ENCODE peak calls at places on chromosomes 1 and 21, in five cellular contexts. One of them, this sample, is unnamed. For H3K4me1, the result is how much of the 10 kb centered on the place peaks cover.

GRCh38 chr1:37761416-37762095 is 3.4 kb downstream of the EPHA10 start:
- DNase-seq in foreskin keratinocyte: no peak
- DNase-seq in right atrium auricular region: no peak
- DNase-seq in ovary: no peak
- DNase-seq in SK-N-SH: no peak
- DNase-seq in this sample: no peak

GRCh38 chr1:204081156-204081790 is 8.4 kb downstream of the SOX13 start:
- DNase-seq in SK-N-SH: no peak
- DNase-seq in foreskin keratinocyte: no peak
- DNase-seq in ovary: no peak
- DNase-seq in right atrium auricular region: no peak
- DNase-seq in this sample: peak

GRCh38 chr1:178311164-178311563 is 185.6 kb downstream of the CLEC20A start:
- DNase-seq in SK-N-SH: no peak
- DNase-seq in foreskin keratinocyte: no peak
- DNase-seq in right atrium auricular region: no peak
- DNase-seq in ovary: no peak
- DNase-seq in this sample: no peak

GRCh38 chr1:31029031-31029430 is 36.5 kb downstream of the PUM1 start:
- DNase-seq in ovary: no peak
- DNase-seq in right atrium auricular region: no peak
- DNase-seq in SK-N-SH: no peak
- DNase-seq in foreskin keratinocyte: no peak
- DNase-seq in this sample: no peak

GRCh38 chr1:108858541-108858940 is 1.6 kb upstream of the AKNAD1 start:
- DNase-seq in SK-N-SH: no peak
- DNase-seq in ovary: no peak
- DNase-seq in foreskin keratinocyte: no peak
- DNase-seq in right atrium auricular region: no peak
- DNase-seq in this sample: no peak

GRCh38 chr1:55673416-55673815 is 458.3 kb upstream of the USP24 start:
- DNase-seq in ovary: no peak
- DNase-seq in right atrium auricular region: no peak
- DNase-seq in foreskin keratinocyte: no peak
- DNase-seq in SK-N-SH: no peak
- DNase-seq in this sample: no peak

GRCh38 chr1:20660363-20661234 is 570 bp downstream of the DDOST start:
- DNase-seq in foreskin keratinocyte: no peak
- DNase-seq in SK-N-SH: no peak
- DNase-seq in right atrium auricular region: no peak
- DNase-seq in ovary: no peak
- DNase-seq in this sample: no peak

GRCh38 chr1:53543130-53543770 is 84.1 kb downstream of the DMRTB1 start:
- DNase-seq in ovary: no peak
- DNase-seq in foreskin keratinocyte: no peak
- DNase-seq in right atrium auricular region: no peak
- DNase-seq in SK-N-SH: peak
- DNase-seq in this sample: no peak

GRCh38 chr1:206754011-206754410 is 16.6 kb upstream of the IL19 start:
- DNase-seq in ovary: no peak
- DNase-seq in SK-N-SH: no peak
- DNase-seq in foreskin keratinocyte: no peak
- DNase-seq in right atrium auricular region: no peak
- DNase-seq in this sample: no peak

GRCh38 chr1:149845416-149845815 is 54.0 kb upstream of the BOLA1 start:
- DNase-seq in foreskin keratinocyte: no peak
- DNase-seq in right atrium auricular region: no peak
- DNase-seq in ovary: no peak
- DNase-seq in SK-N-SH: no peak
- DNase-seq in this sample: peak

GRCh38 chr1:41102208-41102607 is 80.7 kb upstream of the SLFNL1 start:
- DNase-seq in ovary: peak
- DNase-seq in right atrium auricular region: peak
- DNase-seq in SK-N-SH: peak
- DNase-seq in foreskin keratinocyte: peak
- DNase-seq in this sample: no peak

GRCh38 chr1:45954401-45954847 is 151.0 kb downstream of the MAST2 start:
- DNase-seq in SK-N-SH: no peak
- DNase-seq in right atrium auricular region: no peak
- DNase-seq in ovary: no peak
- DNase-seq in foreskin keratinocyte: no peak
- DNase-seq in this sample: no peak

GRCh38 chr21:35840197-35840799 is 220.0 kb downstream of the SETD4 start:
- DNase-seq in foreskin keratinocyte: no peak
- DNase-seq in ovary: peak
- DNase-seq in SK-N-SH: peak
- DNase-seq in right atrium auricular region: peak
- DNase-seq in this sample: peak

GRCh38 chr21:33421713-33422393 is 18.6 kb downstream of the IFNGR2 start:
- DNase-seq in foreskin keratinocyte: no peak
- DNase-seq in ovary: no peak
- DNase-seq in right atrium auricular region: no peak
- DNase-seq in SK-N-SH: no peak
- DNase-seq in this sample: no peak

GRCh38 chr1:152577168-152577567 is 3.1 kb downstream of the LCE3D start:
- DNase-seq in right atrium auricular region: no peak
- DNase-seq in foreskin keratinocyte: peak
- DNase-seq in SK-N-SH: no peak
- DNase-seq in ovary: no peak
- DNase-seq in this sample: no peak

GRCh38 chr1:181817091-181817490 is 244.4 kb downstream of the ZNF648 start:
- DNase-seq in ovary: no peak
- DNase-seq in right atrium auricular region: no peak
- DNase-seq in foreskin keratinocyte: no peak
- DNase-seq in SK-N-SH: no peak
- DNase-seq in this sample: no peak

GRCh38 chr1:31583995-31584868 is 7.9 kb downstream of the TINAGL1 start:
- DNase-seq in SK-N-SH: peak
- DNase-seq in foreskin keratinocyte: no peak
- DNase-seq in ovary: peak
- DNase-seq in right atrium auricular region: peak
- DNase-seq in this sample: peak

GRCh38 chr1:29504266-29504665 is 267.9 kb downstream of the PTPRU start:
- DNase-seq in right atrium auricular region: no peak
- DNase-seq in SK-N-SH: no peak
- DNase-seq in ovary: no peak
- DNase-seq in foreskin keratinocyte: no peak
- DNase-seq in this sample: peak

GRCh38 chr1:95742591-95743089 is 508.6 kb downstream of the RWDD3 start:
- DNase-seq in foreskin keratinocyte: peak
- DNase-seq in SK-N-SH: no peak
- DNase-seq in right atrium auricular region: no peak
- DNase-seq in ovary: no peak
- DNase-seq in this sample: peak

GRCh38 chr1:17060129-17060868 is 6.5 kb upstream of the SDHB start:
- DNase-seq in ovary: no peak
- DNase-seq in foreskin keratinocyte: no peak
- DNase-seq in SK-N-SH: no peak
- DNase-seq in right atrium auricular region: no peak
- DNase-seq in this sample: no peak

GRCh38 chr1:196180847-196181593 is 427.2 kb downstream of the KCNT2 start:
- DNase-seq in right atrium auricular region: no peak
- DNase-seq in SK-N-SH: no peak
- DNase-seq in foreskin keratinocyte: peak
- DNase-seq in ovary: no peak
- DNase-seq in this sample: no peak

GRCh38 chr1:155974208-155975165 is 3.9 kb downstream of the ARHGEF2 start:
- DNase-seq in ovary: no peak
- DNase-seq in right atrium auricular region: no peak
- DNase-seq in foreskin keratinocyte: no peak
- DNase-seq in SK-N-SH: no peak
- DNase-seq in this sample: no peak

GRCh38 chr1:10794724-10795304 is 1.6 kb downstream of the CASZ1 start:
- DNase-seq in SK-N-SH: peak
- DNase-seq in ovary: no peak
- DNase-seq in foreskin keratinocyte: no peak
- DNase-seq in right atrium auricular region: no peak
- DNase-seq in this sample: peak

GRCh38 chr1:246302671-246303317 is 204.3 kb downstream of the SMYD3 start:
- DNase-seq in right atrium auricular region: no peak
- DNase-seq in foreskin keratinocyte: no peak
- DNase-seq in SK-N-SH: no peak
- DNase-seq in ovary: no peak
- DNase-seq in this sample: no peak

GRCh38 chr1:232443372-232443771 is 186.6 kb downstream of the SIPA1L2 start:
- DNase-seq in foreskin keratinocyte: no peak
- DNase-seq in SK-N-SH: peak
- DNase-seq in ovary: no peak
- DNase-seq in right atrium auricular region: no peak
- DNase-seq in this sample: no peak

GRCh38 chr21:37008705-37009104 is 2.2 kb downstream of the RIPPLY3 start:
- DNase-seq in SK-N-SH: peak
- DNase-seq in right atrium auricular region: no peak
- DNase-seq in ovary: no peak
- DNase-seq in foreskin keratinocyte: no peak
- DNase-seq in this sample: peak

GRCh38 chr1:109243860-109244552 is 5.3 kb upstream of the CELSR2 start:
- DNase-seq in SK-N-SH: no peak
- DNase-seq in foreskin keratinocyte: no peak
- DNase-seq in ovary: no peak
- DNase-seq in right atrium auricular region: no peak
- DNase-seq in this sample: peak

GRCh38 chr21:16913010-16913409 is 599.8 kb upstream of the CXADR start:
- DNase-seq in SK-N-SH: peak
- DNase-seq in ovary: no peak
- DNase-seq in foreskin keratinocyte: no peak
- DNase-seq in right atrium auricular region: no peak
- DNase-seq in this sample: peak

GRCh38 chr1:43938383-43938782 is 4.8 kb downstream of the ARTN start:
- DNase-seq in right atrium auricular region: no peak
- DNase-seq in foreskin keratinocyte: no peak
- DNase-seq in SK-N-SH: no peak
- DNase-seq in ovary: no peak
- DNase-seq in this sample: no peak
- H3K4me1 ChIP-seq in right atrium auricular region: under half
- H3K4me1 ChIP-seq in foreskin keratinocyte: under half
- H3K4me1 ChIP-seq in SK-N-SH: under half
- H3K4me1 ChIP-seq in ovary: under half
- H3K4me1 ChIP-seq in this sample: under half

DNA sequence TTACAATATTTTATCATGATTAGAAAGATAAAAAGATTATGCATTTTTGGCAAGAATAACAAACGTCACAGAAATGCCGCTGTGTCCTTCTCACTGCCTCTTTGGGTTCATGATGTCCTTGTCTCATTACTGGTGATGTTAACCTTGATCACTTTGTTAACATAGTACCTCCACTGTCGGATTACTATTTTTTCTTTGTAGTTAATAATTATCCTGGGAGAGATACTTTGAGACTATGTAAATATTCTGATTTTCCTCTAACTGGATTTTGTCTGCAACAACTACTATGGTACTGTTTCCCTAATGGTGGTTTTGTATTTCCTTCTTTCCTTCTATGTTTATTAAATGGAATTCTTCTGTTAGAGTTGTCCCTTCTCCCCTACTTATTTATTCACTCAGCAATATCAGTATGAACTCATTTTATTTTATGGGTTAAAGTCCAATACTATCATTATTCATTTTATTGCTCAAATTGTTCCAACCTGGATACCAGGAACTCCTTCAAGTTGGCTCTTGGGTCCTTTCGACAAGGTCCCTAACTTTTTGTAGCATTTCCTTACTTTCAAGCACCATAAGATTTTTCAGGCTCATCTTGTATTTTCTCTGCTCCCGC is 4.1 kb downstream of the TOR1AIP2 start:
- DNase-seq in SK-N-SH: no peak
- DNase-seq in ovary: no peak
- DNase-seq in foreskin keratinocyte: no peak
- DNase-seq in right atrium auricular region: no peak
- DNase-seq in this sample: no peak
- H3K4me1 ChIP-seq in SK-N-SH: under half
- H3K4me1 ChIP-seq in ovary: under half
- H3K4me1 ChIP-seq in foreskin keratinocyte: under half
- H3K4me1 ChIP-seq in right atrium auricular region: under half
- H3K4me1 ChIP-seq in this sample: under half

DNA sequence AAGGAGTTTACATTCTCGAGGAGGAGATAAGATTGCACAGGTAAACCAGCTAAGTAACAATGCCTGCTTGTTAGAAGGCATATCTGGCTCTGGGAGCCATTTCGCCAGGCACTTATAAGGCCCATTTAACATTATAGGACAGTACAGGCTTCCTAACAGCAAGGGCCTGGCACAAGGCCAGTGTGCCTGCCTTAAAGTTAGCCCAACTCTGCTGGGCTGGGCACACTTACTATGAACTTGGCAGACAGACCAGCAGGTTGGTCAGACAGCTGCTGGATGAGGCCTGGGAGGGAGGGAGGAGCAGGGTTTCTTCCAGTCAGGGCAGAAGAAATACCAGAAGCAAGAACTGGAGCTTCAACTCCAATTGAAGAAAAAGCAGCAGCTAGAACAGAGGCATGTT is 4.7 kb downstream of the CACHD1 start:
- DNase-seq in right atrium auricular region: no peak
- DNase-seq in SK-N-SH: peak
- DNase-seq in foreskin keratinocyte: peak
- DNase-seq in ovary: peak
- DNase-seq in this sample: peak
- H3K4me1 ChIP-seq in right atrium auricular region: half or more
- H3K4me1 ChIP-seq in SK-N-SH: under half
- H3K4me1 ChIP-seq in foreskin keratinocyte: under half
- H3K4me1 ChIP-seq in ovary: under half
- H3K4me1 ChIP-seq in this sample: under half

GRCh38 chr1:170663441-170664282 is at the start of gene PRRX1:
- DNase-seq in foreskin keratinocyte: no peak
- DNase-seq in right atrium auricular region: no peak
- DNase-seq in ovary: peak
- DNase-seq in SK-N-SH: no peak
- DNase-seq in this sample: no peak

GRCh38 chr1:170664828-170665617 is 1.1 kb downstream of the PRRX1 start:
- DNase-seq in ovary: peak
- DNase-seq in right atrium auricular region: no peak
- DNase-seq in foreskin keratinocyte: no peak
- DNase-seq in SK-N-SH: peak
- DNase-seq in this sample: peak

GRCh38 chr1:170663011-170663410 is 920 bp upstream of the PRRX1 start:
- DNase-seq in foreskin keratinocyte: no peak
- DNase-seq in SK-N-SH: no peak
- DNase-seq in ovary: peak
- DNase-seq in right atrium auricular region: no peak
- DNase-seq in this sample: peak

GRCh38 chr1:170665625-170666024 is 1.7 kb downstream of the PRRX1 start:
- DNase-seq in right atrium auricular region: no peak
- DNase-seq in ovary: peak
- DNase-seq in SK-N-SH: no peak
- DNase-seq in foreskin keratinocyte: no peak
- DNase-seq in this sample: no peak

DNA sequence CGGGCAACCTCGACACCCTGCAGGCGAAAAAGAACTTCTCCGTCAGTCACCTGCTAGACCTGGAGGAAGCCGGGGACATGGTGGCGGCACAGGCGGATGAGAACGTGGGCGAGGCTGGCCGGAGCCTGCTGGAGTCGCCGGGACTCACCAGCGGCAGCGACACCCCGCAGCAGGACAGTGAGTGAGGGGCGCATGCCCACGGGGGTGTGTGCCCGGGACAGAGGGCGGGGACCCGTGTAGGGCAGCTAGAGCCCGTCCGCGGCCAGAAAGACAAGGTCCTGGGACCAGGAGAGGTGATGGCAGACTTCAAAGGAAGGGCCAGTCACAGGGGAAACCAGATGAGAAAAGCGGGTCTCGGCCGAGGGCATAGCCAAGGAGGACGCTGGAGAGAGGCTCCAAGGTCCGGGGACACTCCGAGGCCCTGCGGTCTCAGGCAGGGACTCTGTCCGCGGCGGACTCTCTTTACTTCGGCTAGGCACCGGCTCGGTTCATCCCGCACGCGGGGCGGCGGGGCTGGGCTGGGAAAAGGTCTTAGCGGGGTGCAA is 424 bp downstream of the PRRX1 start:
- DNase-seq in right atrium auricular region: no peak
- DNase-seq in SK-N-SH: peak
- DNase-seq in foreskin keratinocyte: no peak
- DNase-seq in ovary: no peak
- DNase-seq in this sample: peak
- H3K4me1 ChIP-seq in right atrium auricular region: under half
- H3K4me1 ChIP-seq in SK-N-SH: under half
- H3K4me1 ChIP-seq in foreskin keratinocyte: under half
- H3K4me1 ChIP-seq in ovary: under half
- H3K4me1 ChIP-seq in this sample: under half

This sample was measured in endodermal cell.